ENCODE peak calls at places on chromosomes 11 and 22, in ten cellular contexts. T, B, Y, C, L, A, F, J, S and K are unnamed samples.

GRCh38 chr22:23154461-23154860 is 9.2 kb downstream of the RAB36 start:
- DNase-seq in T (no peak), B (no peak), Y (no peak), C (no peak), L (no peak), A (no peak), F (no peak), J (no peak), S (no peak), K (no peak)

GRCh38 chr11:78419327-78419726 is 1.7 kb upstream of the GAB2 start:
- DNase-seq in T (no peak), B (peak; percentile 60), Y (no peak), C (peak; percentile 98), L (peak; percentile 25), A (peak; percentile 71), F (no peak), J (no peak), S (peak; percentile 48), K (peak; percentile 97)

GRCh38 chr11:62104816-62105610 is 18.8 kb upstream of the INCENP start:
- DNase-seq in T (no peak), B (no peak), Y (no peak), C (no peak), L (no peak), A (no peak), F (no peak), J (no peak), S (peak; percentile 74), K (peak; percentile 71)

GRCh38 chr22:42299586-42300285 is 29.3 kb upstream of the TCF20 start:
- DNase-seq in T (peak; percentile 67), B (peak; percentile 67), Y (no peak), C (no peak), L (no peak), A (no peak), F (no peak), J (no peak), S (peak; percentile 32), K (no peak)

GRCh38 chr11:47714554-47715081 is 551 bp downstream of the AGBL2 start:
- DNase-seq in T (no peak), B (no peak), Y (peak; percentile 56), C (no peak), L (peak; percentile 56), A (peak; percentile 11), F (no peak), J (no peak), S (peak; percentile 7), K (peak; percentile 11)

GRCh38 chr11:111561801-111562325 is 21.3 kb downstream of the LAYN start:
- DNase-seq in T (no peak), B (no peak), Y (no peak), C (peak; percentile 56), L (peak; percentile 76), A (peak; percentile 45), F (no peak), J (no peak), S (no peak), K (peak; percentile 82)

GRCh38 chr11:123357990-123358827 is 71.9 kb upstream of the GRAMD1B start:
- DNase-seq in T (no peak), B (no peak), Y (no peak), C (no peak), L (peak; percentile 13), A (peak; percentile 10), F (no peak), J (peak; percentile 34), S (peak; percentile 21), K (peak; percentile 18)

GRCh38 chr11:33696931-33697638 is 3.5 kb downstream of the C11orf91 start:
- DNase-seq in T (no peak), B (no peak), Y (no peak), C (no peak), L (no peak), A (no peak), F (no peak), J (no peak), S (no peak), K (no peak)

GRCh38 chr11:78350646-78351165 is 66.9 kb downstream of the GAB2 start:
- DNase-seq in T (no peak), B (no peak), Y (no peak), C (no peak), L (no peak), A (no peak), F (no peak), J (peak; percentile 26), S (peak; percentile 70), K (peak; percentile 70)

GRCh38 chr11:116986521-116987105 is 111.6 kb downstream of the SIK3 start:
- DNase-seq in T (no peak), B (no peak), Y (no peak), C (peak; percentile 49), L (peak; percentile 94), A (no peak), F (no peak), J (peak; percentile 64), S (no peak), K (peak; percentile 65)

GRCh38 chr11:123580557-123581275 is 73.7 kb downstream of the SCN3B start:
- DNase-seq in T (peak; percentile 87), B (peak; percentile 62), Y (peak; percentile 83), C (peak; percentile 31), L (peak; percentile 53), A (peak; percentile 65), F (peak; percentile 44), J (no peak), S (peak; percentile 43), K (peak; percentile 63)

GRCh38 chr11:34988294-34989255 is 72.2 kb downstream of the PDHX start:
- DNase-seq in T (no peak), B (no peak), Y (no peak), C (peak; percentile 73), L (peak; percentile 63), A (no peak), F (no peak), J (no peak), S (no peak), K (peak; percentile 83)

GRCh38 chr11:28089378-28089777 is 18.6 kb downstream of the KIF18A start:
- DNase-seq in T (no peak), B (no peak), Y (no peak), C (no peak), L (no peak), A (peak; percentile 35), F (no peak), J (no peak), S (no peak), K (peak; percentile 71)

GRCh38 chr11:130478881-130479280 is 30.4 kb downstream of the ADAMTS15 start:
- DNase-seq in T (peak; percentile 7), B (no peak), Y (no peak), C (peak; percentile 62), L (no peak), A (no peak), F (no peak), J (no peak), S (no peak), K (peak; percentile 33)

GRCh38 chr11:11022126-11022730 is 164.4 kb upstream of the ZBED5 start:
- DNase-seq in T (no peak), B (no peak), Y (no peak), C (peak; percentile 16), L (no peak), A (peak; percentile 16), F (no peak), J (no peak), S (no peak), K (peak; percentile 57)

GRCh38 chr11:98568011-98568410 is 452.7 kb upstream of the CNTN5 start:
- DNase-seq in T (no peak), B (no peak), Y (no peak), C (peak; percentile 9), L (no peak), A (no peak), F (no peak), J (no peak), S (no peak), K (peak; percentile 50)

GRCh38 chr11:86513138-86513537 is 138.5 kb downstream of the CCDC81 start:
- DNase-seq in T (no peak), B (no peak), Y (no peak), C (no peak), L (no peak), A (no peak), F (no peak), J (no peak), S (no peak), K (no peak)

GRCh38 chr11:2314136-2314524 is 12.3 kb downstream of the TSPAN32 start:
- DNase-seq in T (no peak), B (no peak), Y (peak; percentile 39), C (no peak), L (no peak), A (no peak), F (no peak), J (no peak), S (no peak), K (no peak)

GRCh38 chr22:32048069-32048468 is 5.0 kb downstream of the SLC5A1 start:
- DNase-seq in T (no peak), B (no peak), Y (no peak), C (no peak), L (no peak), A (no peak), F (no peak), J (no peak), S (peak; percentile 20), K (no peak)

GRCh38 chr22:19815823-19816290 is 38.8 kb downstream of the GNB1L start:
- DNase-seq in T (no peak), B (peak; percentile 10), Y (no peak), C (no peak), L (no peak), A (no peak), F (no peak), J (no peak), S (no peak), K (no peak)

GRCh38 chr11:82225502-82225901 is 508.2 kb downstream of the FAM181B start:
- DNase-seq in T (no peak), B (no peak), Y (no peak), C (no peak), L (no peak), A (no peak), F (no peak), J (no peak), S (no peak), K (no peak)

GRCh38 chr11:46706886-46707285 is 6.1 kb downstream of the ZNF408 start:
- DNase-seq in T (no peak), B (no peak), Y (no peak), C (no peak), L (no peak), A (no peak), F (no peak), J (no peak), S (no peak), K (no peak)
- H3K4me3 ChIP-seq in T (no peak overlapping the region), B (no peak overlapping the region), Y (no peak overlapping the region), C (no peak overlapping the region), L (no peak overlapping the region), A (no peak overlapping the region), F (no peak overlapping the region), J (no peak overlapping the region), S (no peak overlapping the region), K (no peak overlapping the region)

GRCh38 chr11:102611291-102611690 is 13.8 kb downstream of the MMP20 start:
- DNase-seq in T (no peak), B (no peak), Y (no peak), C (no peak), L (no peak), A (no peak), F (no peak), J (no peak), S (no peak), K (no peak)
- TF ChIP-seq CTCF in T (no peak), B (no peak), Y (no peak), C (no peak), L (no peak), A (no peak), F (no peak), J (no peak), S (no peak), K (no peak)

GRCh38 chr11:128496249-128496648 is 91.1 kb downstream of the ETS1 start:
- DNase-seq in T (no peak), B (no peak), Y (no peak), C (no peak), L (no peak), A (no peak), F (no peak), J (no peak), S (no peak), K (no peak)
- H3K4me3 ChIP-seq in T (no peak overlapping the region), B (no peak overlapping the region), Y (no peak overlapping the region), C (no peak overlapping the region), L (no peak overlapping the region), A (peak overlapping the region; percentile 9), F (no peak overlapping the region), J (peak overlapping the region; percentile 47), S (no peak overlapping the region), K (no peak overlapping the region)

GRCh38 chr11:113553905-113554304 is 78.7 kb upstream of the DRD2 start:
- DNase-seq in T (no peak), B (no peak), Y (no peak), C (no peak), L (no peak), A (no peak), F (no peak), J (no peak), S (no peak), K (no peak)
- TF ChIP-seq CTCF in T (peak; percentile 39), B (no peak), Y (no peak), C (no peak), L (no peak), A (no peak), F (no peak), J (no peak), S (no peak), K (peak; percentile 22)